ENCODE peak calls at places on chromosomes 7 and 10, in five cellular contexts. X is EH, K is upper lobe of right lung, R is endothelial cell, U is ovary. S is an unnamed sample.

GRCh38 chr7:113774182-113774807 is 144.5 kb downstream of the PPP1R3A start:
- DNase-seq in R (peak; percentile 17), X (peak; percentile 49), U (no peak), K (no peak), S (peak; percentile 37)

GRCh38 chr7:51369746-51370145 is 53.1 kb upstream of the COBL start:
- DNase-seq in U (no peak), R (peak; percentile 28), X (no peak), K (no peak), S (no peak)

GRCh38 chr10:119762035-119762434 is 36.2 kb downstream of the INPP5F start:
- DNase-seq in X (no peak), R (no peak), U (no peak), K (no peak), S (no peak)

GRCh38 chr10:122509323-122509722 is 48.0 kb downstream of the HTRA1 start:
- DNase-seq in U (no peak), X (no peak), K (no peak), R (no peak), S (no peak)

GRCh38 chr7:11168622-11169170 is 195.0 kb downstream of the PHF14 start:
- DNase-seq in U (no peak), X (no peak), K (no peak), R (no peak), S (no peak)

GRCh38 chr10:6346621-6347020 is 143.9 kb downstream of the PFKFB3 start:
- DNase-seq in K (no peak), U (no peak), X (peak; percentile 89), R (no peak), S (peak; percentile 72)

GRCh38 chr7:158351481-158351880 is 236.1 kb downstream of the PTPRN2 start:
- DNase-seq in U (no peak), R (no peak), K (no peak), X (no peak), S (no peak)

GRCh38 chr10:71448146-71448545 is 51.4 kb downstream of the CDH23 start:
- DNase-seq in X (no peak), U (no peak), K (no peak), R (no peak), S (no peak)

GRCh38 chr7:47493971-47494370 is 87.9 kb downstream of the TNS3 start:
- DNase-seq in K (no peak), R (no peak), X (no peak), U (no peak), S (peak; percentile 53)

GRCh38 chr10:60236869-60237524 is 152.7 kb downstream of the ANK3 start:
- DNase-seq in R (no peak), K (peak; percentile 67), X (peak; percentile 47), U (no peak), S (peak; percentile 60)

GRCh38 chr10:18205098-18205834 is 65.0 kb downstream of the CACNB2 start:
- DNase-seq in R (no peak), X (no peak), U (no peak), K (no peak), S (no peak)

GRCh38 chr10:56606202-56606601 is 245.1 kb upstream of the ZWINT start:
- DNase-seq in R (no peak), X (no peak), U (no peak), K (no peak), S (no peak)

GRCh38 chr10:4733150-4733842 is 92.7 kb upstream of the AKR1E2 start:
- DNase-seq in X (no peak), R (no peak), U (no peak), K (no peak), S (no peak)

GRCh38 chr7:103727982-103728610 is 261.4 kb downstream of the RELN start:
- DNase-seq in R (no peak), U (no peak), X (no peak), K (no peak), S (no peak)

GRCh38 chr7:135342887-135343286 is 109.2 kb downstream of the STRA8 start:
- DNase-seq in U (no peak), X (peak; percentile 5), R (no peak), K (no peak), S (peak; percentile 37)

GRCh38 chr7:142131439-142131838 is 19.9 kb downstream of the MGAM2 start:
- DNase-seq in X (no peak), R (no peak), U (no peak), K (no peak), S (no peak)

GRCh38 chr10:78255796-78256638 is 222.4 kb downstream of the RPS24 start:
- DNase-seq in X (peak; percentile 99), R (no peak), K (no peak), U (no peak), S (peak; percentile 97)

GRCh38 chr10:69262249-69262864 is 15.9 kb upstream of the HK1 start:
- DNase-seq in K (no peak), X (no peak), R (no peak), U (no peak), S (no peak)

GRCh38 chr10:110487411-110488123 is 10.1 kb upstream of the DUSP5 start:
- DNase-seq in K (no peak), U (no peak), X (peak; percentile 89), R (no peak), S (peak; percentile 11)

GRCh38 chr7:74275401-74275881 is 13.8 kb upstream of the CLIP2 start:
- DNase-seq in X (no peak), K (no peak), U (no peak), R (peak; percentile 53), S (no peak)

GRCh38 chr10:72812798-72813430 is 80.6 kb upstream of the OIT3 start:
- DNase-seq in K (no peak), X (peak; percentile 92), R (no peak), U (no peak), S (peak; percentile 66)

GRCh38 chr10:75982611-75983369 is 551.4 kb downstream of the LRMDA start:
- DNase-seq in X (peak; percentile 12), R (no peak), U (no peak), K (no peak), S (peak; percentile 35)

GRCh38 chr7:133293390-133294110 is 40.7 kb downstream of the EXOC4 start:
- DNase-seq in U (no peak), R (no peak), X (no peak), K (no peak), S (no peak)

GRCh38 chr7:148398844-148399365 is 191.7 kb upstream of the C7orf33 start:
- DNase-seq in U (no peak), K (no peak), X (no peak), R (no peak), S (no peak)

GRCh38 chr10:47113907-47114500 is 186.0 kb upstream of the GDF10 start:
- DNase-seq in K (no peak), U (no peak), X (no peak), R (no peak), S (no peak)

GRCh38 chr7:132939495-132939894 is 142.4 kb downstream of the CHCHD3 start:
- DNase-seq in R (no peak), K (no peak), X (no peak), U (no peak), S (no peak)

GRCh38 chr10:27240891-27241639 is 468 bp upstream of the ACBD5 start:
- DNase-seq in K (peak; percentile 71), U (peak; percentile 78), X (peak; percentile 16), R (peak; percentile 38), S (peak; percentile 26)

S was measured in RPMI7951.